ENCODE peak calls at places on chromosome 13, in eight cellular contexts. S, G, A, P, T, Y, K and X are unnamed samples.

GRCh38 chr13:50340566-50341287 is 325.5 kb downstream of the KCNRG start:
- DNase-seq in S (no peak), G (no peak), A (peak; percentile 21), P (no peak), T (no peak), Y (no peak), K (no peak), X (peak; percentile 26)

GRCh38 chr13:114097504-114097892 is 34.9 kb downstream of the RASA3 start:
- DNase-seq in S (no peak), G (no peak), A (no peak), P (no peak), T (no peak), Y (no peak), K (no peak), X (no peak)

GRCh38 chr13:98888222-98888889 is 89.5 kb downstream of the DOCK9 start:
- DNase-seq in S (no peak), G (no peak), A (no peak), P (no peak), T (no peak), Y (no peak), K (no peak), X (no peak)

GRCh38 chr13:76331948-76332712 is 554.1 kb downstream of the KCTD12 start:
- DNase-seq in S (no peak), G (no peak), A (no peak), P (no peak), T (no peak), Y (no peak), K (no peak), X (no peak)

GRCh38 chr13:46352810-46353209 is 34.2 kb downstream of the RUBCNL start:
- DNase-seq in S (no peak), G (no peak), A (no peak), P (no peak), T (no peak), Y (no peak), K (no peak), X (no peak)

GRCh38 chr13:77377016-77377415 is 50.1 kb upstream of the MYCBP2 start:
- DNase-seq in S (no peak), G (no peak), A (no peak), P (no peak), T (no peak), Y (no peak), K (no peak), X (no peak)

GRCh38 chr13:22001336-22001735 is 330.5 kb downstream of the FGF9 start:
- DNase-seq in S (no peak), G (no peak), A (no peak), P (no peak), T (no peak), Y (no peak), K (no peak), X (no peak)

GRCh38 chr13:44052843-44053607 is 173.3 kb downstream of the LACC1 start:
- DNase-seq in S (no peak), G (peak; percentile 32), A (no peak), P (no peak), T (no peak), Y (no peak), K (no peak), X (no peak)

GRCh38 chr13:96836733-96837132 is 157.5 kb downstream of the OXGR1 start:
- DNase-seq in S (no peak), G (no peak), A (no peak), P (no peak), T (no peak), Y (no peak), K (no peak), X (no peak)

GRCh38 chr13:20057963-20058362 is 99.4 kb downstream of the ZMYM2 start:
- DNase-seq in S (no peak), G (no peak), A (no peak), P (no peak), T (no peak), Y (no peak), K (no peak), X (no peak)

GRCh38 chr13:20431080-20431479 is 94.6 kb downstream of the CRYL1 start:
- DNase-seq in S (no peak), G (no peak), A (peak; percentile 53), P (no peak), T (no peak), Y (no peak), K (no peak), X (peak; percentile 81)

GRCh38 chr13:112636401-112636975 is 48.5 kb upstream of the TUBGCP3 start:
- DNase-seq in S (no peak), G (no peak), A (no peak), P (no peak), T (no peak), Y (no peak), K (no peak), X (no peak)

GRCh38 chr13:20141238-20142018 is 19.4 kb downstream of the GJA3 start:
- DNase-seq in S (no peak), G (no peak), A (no peak), P (no peak), T (no peak), Y (no peak), K (no peak), X (no peak)